ENCODE peak calls at places on chromosomes 11 and 22, in six cellular contexts. Q, B, A, V, L and W are unnamed samples.

GRCh38 chr11:75800728-75801361 is 14.2 kb upstream of the UVRAG start:
- DNase-seq in Q (no peak), B (no peak), A (no peak), V (no peak), L (no peak), W (no peak)

GRCh38 chr11:116879789-116880402 is 42.5 kb upstream of the APOA1 start:
- DNase-seq in Q (no peak), B (no peak), A (no peak), V (no peak), L (peak; percentile 10), W (no peak)

GRCh38 chr11:20672575-20672974 is 3.2 kb downstream of the NELL1 start:
- DNase-seq in Q (no peak), B (no peak), A (no peak), V (no peak), L (no peak), W (no peak)

GRCh38 chr11:75823415-75823814 is 8.4 kb downstream of the UVRAG start:
- DNase-seq in Q (no peak), B (no peak), A (no peak), V (no peak), L (no peak), W (no peak)

GRCh38 chr22:49941507-49942316 is 18.9 kb upstream of the PIM3 start:
- DNase-seq in Q (no peak), B (no peak), A (no peak), V (no peak), L (no peak), W (no peak)

GRCh38 chr11:65822760-65823528 is 10.8 kb upstream of the SNX32 start:
- DNase-seq in Q (peak; percentile 5), B (no peak), A (no peak), V (no peak), L (no peak), W (no peak)

GRCh38 chr11:75196426-75196825 is 44.1 kb upstream of the TPBGL start:
- DNase-seq in Q (peak; percentile 62), B (no peak), A (no peak), V (no peak), L (no peak), W (no peak)

GRCh38 chr11:10743354-10744035 is 7.6 kb upstream of the CTR9 start:
- DNase-seq in Q (no peak), B (no peak), A (no peak), V (no peak), L (no peak), W (no peak)

GRCh38 chr11:17634776-17635550 is 84.4 kb upstream of the MYOD1 start:
- DNase-seq in Q (no peak), B (no peak), A (no peak), V (no peak), L (no peak), W (no peak)

GRCh38 chr22:32584650-32585049 is 110.0 kb downstream of the FBXO7 start:
- DNase-seq in Q (no peak), B (no peak), A (no peak), V (no peak), L (no peak), W (no peak)

GRCh38 chr11:70225629-70226582 is 22.8 kb downstream of the FADD start:
- DNase-seq in Q (no peak), B (no peak), A (no peak), V (no peak), L (no peak), W (no peak)

GRCh38 chr11:75945925-75946324 is 130.9 kb downstream of the UVRAG start:
- DNase-seq in Q (no peak), B (no peak), A (no peak), V (no peak), L (no peak), W (no peak)

GRCh38 chr22:40720538-40721256 is 41.4 kb downstream of the MCHR1 start:
- DNase-seq in Q (no peak), B (no peak), A (no peak), V (no peak), L (no peak), W (no peak)

GRCh38 chr22:41009222-41009948 is 58.2 kb downstream of the RBX1 start:
- DNase-seq in Q (no peak), B (no peak), A (no peak), V (no peak), L (no peak), W (no peak)

GRCh38 chr22:45879552-45879949 is 97.4 kb downstream of the WNT7B start:
- DNase-seq in Q (peak; percentile 46), B (peak; percentile 34), A (no peak), V (no peak), L (no peak), W (no peak)

GRCh38 chr11:74937696-74938475 is 11.0 kb downstream of the XRRA1 start:
- DNase-seq in Q (no peak), B (no peak), A (no peak), V (no peak), L (no peak), W (no peak)

GRCh38 chr11:123188508-123189165 is 6.4 kb downstream of the CLMP start:
- DNase-seq in Q (no peak), B (no peak), A (no peak), V (no peak), L (no peak), W (no peak)
- TF ChIP-seq CTCF in Q (no peak), B (peak; percentile 54), A (no peak), V (no peak), L (no peak), W (peak; percentile 13)

GRCh38 chr22:22670076-22670795 is 25.8 kb downstream of the GGTLC2 start:
- DNase-seq in Q (no peak), B (no peak), A (no peak), V (no peak), L (no peak), W (no peak)

GRCh38 chr22:22667966-22668880 is 23.8 kb downstream of the GGTLC2 start:
- DNase-seq in Q (no peak), B (no peak), A (no peak), V (no peak), L (no peak), W (no peak)

GRCh38 chr22:22669093-22669492 is 24.7 kb downstream of the GGTLC2 start:
- DNase-seq in Q (no peak), B (no peak), A (no peak), V (no peak), L (no peak), W (no peak)

GRCh38 chr22:22663861-22664800 is 19.7 kb downstream of the GGTLC2 start:
- DNase-seq in Q (no peak), B (no peak), A (no peak), V (no peak), L (no peak), W (no peak)

GRCh38 chr22:22666307-22667091 is 22.1 kb downstream of the GGTLC2 start:
- DNase-seq in Q (no peak), B (no peak), A (no peak), V (peak; percentile 46), L (peak; percentile 49), W (no peak)
- TF ChIP-seq CTCF in Q (no peak), B (no peak), A (no peak), V (peak; percentile 24), L (peak; percentile 61), W (no peak)

GRCh38 chr11:32153747-32154146 is 62.9 kb downstream of the RCN1 start:
- DNase-seq in Q (no peak), B (no peak), A (no peak), V (no peak), L (no peak), W (no peak)

GRCh38 chr11:32149748-32150147 is 58.9 kb downstream of the RCN1 start:
- DNase-seq in Q (no peak), B (no peak), A (no peak), V (no peak), L (no peak), W (no peak)

GRCh38 chr11:32152821-32153220 is 61.9 kb downstream of the RCN1 start:
- DNase-seq in Q (no peak), B (no peak), A (no peak), V (no peak), L (no peak), W (no peak)

GRCh38 chr11:32151036-32151435 is 60.2 kb downstream of the RCN1 start:
- DNase-seq in Q (no peak), B (no peak), A (no peak), V (no peak), L (no peak), W (no peak)

DNA sequence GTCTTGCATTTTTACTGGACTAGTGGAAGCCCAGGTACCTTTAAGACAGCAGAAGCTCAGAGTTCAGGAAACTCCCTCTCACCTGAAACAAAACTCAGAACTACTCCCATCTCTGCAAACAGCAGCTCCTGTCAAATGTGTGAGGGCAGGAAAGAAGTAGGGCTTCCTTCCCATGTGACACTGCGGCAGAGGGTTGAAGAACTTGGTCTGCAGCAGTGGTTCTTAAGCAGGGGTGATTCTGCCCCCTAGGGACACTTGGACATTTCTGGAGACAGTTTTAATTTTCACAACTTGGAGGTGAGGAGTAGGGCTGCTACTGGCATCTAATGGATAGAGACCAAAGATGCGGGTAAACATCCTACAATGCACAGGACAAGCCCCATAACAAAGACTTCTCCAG is 63.4 kb downstream of the RCN1 start:
- DNase-seq in Q (no peak), B (no peak), A (no peak), V (no peak), L (no peak), W (no peak)
- TF ChIP-seq CTCF in Q (no peak), B (no peak), A (no peak), V (no peak), L (no peak), W (no peak)

DNA sequence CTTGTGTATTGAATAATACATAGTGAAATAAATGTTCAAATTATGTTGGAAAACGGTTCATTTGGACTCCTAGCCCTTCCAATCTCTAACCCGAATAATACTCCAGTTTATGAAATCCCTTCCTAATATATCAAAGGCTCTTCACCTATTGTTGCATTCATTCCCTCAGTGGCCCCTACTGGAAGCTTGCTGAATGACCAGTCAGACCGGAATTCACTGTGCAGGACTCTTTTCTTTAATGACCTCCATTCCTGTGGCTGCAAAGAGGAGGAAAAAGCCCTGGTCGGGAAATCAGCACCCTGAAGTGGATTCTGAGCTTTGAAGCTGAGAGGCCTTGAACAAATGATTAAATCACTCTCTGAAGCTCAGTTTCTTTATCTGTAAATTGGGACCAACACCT is 19.1 kb upstream of the RCN1 start:
- DNase-seq in Q (no peak), B (no peak), A (no peak), V (no peak), L (no peak), W (no peak)
- TF ChIP-seq CTCF in Q (no peak), B (peak; percentile 9), A (no peak), V (no peak), L (peak; percentile 42), W (peak; percentile 7)